ENCODE peak calls at places on chromosomes 11 and 22, in six cellular contexts. One of them, this sample, is unnamed.

GRCh38 chr22:28112548-28113043 is 193.5 kb upstream of the PITPNB start:
- DNase-seq in tibial artery: no peak
- DNase-seq in colonic mucosa: no peak
- DNase-seq in Panc1: no peak
- DNase-seq in psoas muscle: peak
- DNase-seq in brain microvascular endothelial cell: peak
- DNase-seq in this sample: no peak

GRCh38 chr11:64865286-64866172 is 12.9 kb downstream of the EHD1 start:
- DNase-seq in tibial artery: peak
- DNase-seq in colonic mucosa: no peak
- DNase-seq in Panc1: no peak
- DNase-seq in psoas muscle: no peak
- DNase-seq in brain microvascular endothelial cell: peak
- DNase-seq in this sample: no peak

GRCh38 chr11:131441398-131441797 is 71.0 kb downstream of the NTM start:
- DNase-seq in tibial artery: no peak
- DNase-seq in colonic mucosa: no peak
- DNase-seq in Panc1: no peak
- DNase-seq in psoas muscle: no peak
- DNase-seq in brain microvascular endothelial cell: no peak
- DNase-seq in this sample: no peak

GRCh38 chr22:49396817-49397216 is 430.9 kb downstream of the BRD1 start:
- DNase-seq in tibial artery: no peak
- DNase-seq in colonic mucosa: no peak
- DNase-seq in Panc1: no peak
- DNase-seq in psoas muscle: no peak
- DNase-seq in brain microvascular endothelial cell: peak
- DNase-seq in this sample: no peak

GRCh38 chr11:124198852-124199389 is 15.8 kb downstream of the OR10D3 start:
- DNase-seq in tibial artery: no peak
- DNase-seq in colonic mucosa: no peak
- DNase-seq in Panc1: no peak
- DNase-seq in psoas muscle: no peak
- DNase-seq in brain microvascular endothelial cell: no peak
- DNase-seq in this sample: no peak

GRCh38 chr11:15291885-15292284 is 177.2 kb downstream of the INSC start:
- DNase-seq in tibial artery: no peak
- DNase-seq in colonic mucosa: no peak
- DNase-seq in Panc1: no peak
- DNase-seq in psoas muscle: no peak
- DNase-seq in brain microvascular endothelial cell: no peak
- DNase-seq in this sample: no peak

GRCh38 chr11:64695548-64695947 is 27.4 kb downstream of the NRXN2 start:
- DNase-seq in tibial artery: no peak
- DNase-seq in colonic mucosa: no peak
- DNase-seq in Panc1: no peak
- DNase-seq in psoas muscle: no peak
- DNase-seq in brain microvascular endothelial cell: no peak
- DNase-seq in this sample: no peak

GRCh38 chr11:128517457-128518230 is 69.7 kb downstream of the ETS1 start:
- DNase-seq in tibial artery: no peak
- DNase-seq in colonic mucosa: no peak
- DNase-seq in Panc1: no peak
- DNase-seq in psoas muscle: no peak
- DNase-seq in brain microvascular endothelial cell: no peak
- DNase-seq in this sample: no peak

GRCh38 chr22:20440637-20441591 is 3.3 kb upstream of the SCARF2 start:
- DNase-seq in tibial artery: peak
- DNase-seq in colonic mucosa: no peak
- DNase-seq in Panc1: no peak
- DNase-seq in psoas muscle: peak
- DNase-seq in brain microvascular endothelial cell: no peak
- DNase-seq in this sample: no peak

GRCh38 chr11:96335389-96335788 is 7.6 kb downstream of the MAML2 start:
- DNase-seq in tibial artery: no peak
- DNase-seq in colonic mucosa: no peak
- DNase-seq in Panc1: no peak
- DNase-seq in psoas muscle: no peak
- DNase-seq in brain microvascular endothelial cell: no peak
- DNase-seq in this sample: no peak

DNA sequence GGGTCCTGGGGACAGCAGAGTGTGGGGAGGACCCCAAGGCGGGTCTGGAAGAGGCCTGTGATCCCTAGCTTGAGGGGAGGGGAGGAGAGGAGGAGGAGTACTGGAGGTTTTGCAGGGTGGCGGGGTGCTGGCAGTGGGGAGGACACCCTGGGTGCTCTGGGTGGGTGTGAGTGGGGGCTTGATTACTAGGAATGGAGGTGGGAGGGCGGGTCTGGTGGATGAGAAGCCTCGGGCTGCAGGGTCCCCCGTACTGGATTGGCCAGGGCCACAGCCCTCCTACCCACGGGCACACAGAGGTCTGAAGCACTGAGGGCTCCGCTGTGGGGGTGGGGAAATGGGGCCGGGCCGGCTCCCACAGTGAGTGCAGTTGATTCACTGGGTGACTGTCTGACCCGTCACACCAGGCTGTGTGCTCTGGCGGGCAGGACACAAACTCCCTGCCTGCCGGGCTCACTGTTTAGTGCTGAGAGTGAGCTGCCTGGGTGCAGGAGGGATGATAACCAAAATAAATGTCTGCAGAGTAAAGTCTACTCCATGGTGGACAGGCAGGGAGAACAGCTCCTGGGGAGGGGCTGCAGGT is 114.2 kb downstream of the CACNA1I start:
- DNase-seq in tibial artery: no peak
- DNase-seq in colonic mucosa: no peak
- DNase-seq in Panc1: no peak
- DNase-seq in psoas muscle: no peak
- DNase-seq in brain microvascular endothelial cell: no peak
- DNase-seq in this sample: no peak
- H3K27ac ChIP-seq in tibial artery: no peak
- H3K27ac ChIP-seq in colonic mucosa: no peak
- H3K27ac ChIP-seq in Panc1: no peak
- H3K27ac ChIP-seq in psoas muscle: no peak
- H3K27ac ChIP-seq in brain microvascular endothelial cell: no peak
- H3K27ac ChIP-seq in this sample: no peak

GRCh38 chr11:95147364-95147905 is 57.8 kb downstream of the ENDOD1 start:
- DNase-seq in tibial artery: no peak
- DNase-seq in colonic mucosa: no peak
- DNase-seq in Panc1: no peak
- DNase-seq in psoas muscle: no peak
- DNase-seq in brain microvascular endothelial cell: peak
- DNase-seq in this sample: peak

GRCh38 chr11:95150977-95151684 is 61.5 kb downstream of the ENDOD1 start:
- DNase-seq in tibial artery: peak
- DNase-seq in colonic mucosa: peak
- DNase-seq in Panc1: peak
- DNase-seq in psoas muscle: peak
- DNase-seq in brain microvascular endothelial cell: peak
- DNase-seq in this sample: peak

GRCh38 chr11:95148938-95149337 is 59.3 kb downstream of the ENDOD1 start:
- DNase-seq in tibial artery: no peak
- DNase-seq in colonic mucosa: no peak
- DNase-seq in Panc1: no peak
- DNase-seq in psoas muscle: no peak
- DNase-seq in brain microvascular endothelial cell: no peak
- DNase-seq in this sample: no peak

GRCh38 chr11:95149659-95150294 is 60.1 kb downstream of the ENDOD1 start:
- DNase-seq in tibial artery: no peak
- DNase-seq in colonic mucosa: peak
- DNase-seq in Panc1: no peak
- DNase-seq in psoas muscle: peak
- DNase-seq in brain microvascular endothelial cell: no peak
- DNase-seq in this sample: peak

GRCh38 chr11:95148421-95148820 is 58.8 kb downstream of the ENDOD1 start:
- DNase-seq in tibial artery: no peak
- DNase-seq in colonic mucosa: no peak
- DNase-seq in Panc1: no peak
- DNase-seq in psoas muscle: no peak
- DNase-seq in brain microvascular endothelial cell: no peak
- DNase-seq in this sample: no peak
- H3K27ac ChIP-seq in tibial artery: peak
- H3K27ac ChIP-seq in colonic mucosa: no peak
- H3K27ac ChIP-seq in Panc1: no peak
- H3K27ac ChIP-seq in psoas muscle: peak
- H3K27ac ChIP-seq in brain microvascular endothelial cell: peak
- H3K27ac ChIP-seq in this sample: peak

GRCh38 chr11:122155765-122156527 is 39.9 kb upstream of the BLID start:
- DNase-seq in tibial artery: no peak
- DNase-seq in colonic mucosa: no peak
- DNase-seq in Panc1: no peak
- DNase-seq in psoas muscle: no peak
- DNase-seq in brain microvascular endothelial cell: no peak
- DNase-seq in this sample: no peak

GRCh38 chr11:122150484-122151124 is 34.6 kb upstream of the BLID start:
- DNase-seq in tibial artery: no peak
- DNase-seq in colonic mucosa: no peak
- DNase-seq in Panc1: no peak
- DNase-seq in psoas muscle: no peak
- DNase-seq in brain microvascular endothelial cell: no peak
- DNase-seq in this sample: no peak

GRCh38 chr11:122155001-122155400 is 39.0 kb upstream of the BLID start:
- DNase-seq in tibial artery: no peak
- DNase-seq in colonic mucosa: no peak
- DNase-seq in Panc1: no peak
- DNase-seq in psoas muscle: no peak
- DNase-seq in brain microvascular endothelial cell: no peak
- DNase-seq in this sample: no peak

GRCh38 chr11:122154227-122154626 is 38.2 kb upstream of the BLID start:
- DNase-seq in tibial artery: no peak
- DNase-seq in colonic mucosa: no peak
- DNase-seq in Panc1: no peak
- DNase-seq in psoas muscle: no peak
- DNase-seq in brain microvascular endothelial cell: no peak
- DNase-seq in this sample: no peak

GRCh38 chr11:122153746-122154145 is 37.7 kb upstream of the BLID start:
- DNase-seq in tibial artery: no peak
- DNase-seq in colonic mucosa: no peak
- DNase-seq in Panc1: no peak
- DNase-seq in psoas muscle: no peak
- DNase-seq in brain microvascular endothelial cell: no peak
- DNase-seq in this sample: no peak
- H3K27ac ChIP-seq in tibial artery: peak
- H3K27ac ChIP-seq in colonic mucosa: no peak
- H3K27ac ChIP-seq in Panc1: peak
- H3K27ac ChIP-seq in psoas muscle: no peak
- H3K27ac ChIP-seq in brain microvascular endothelial cell: no peak
- H3K27ac ChIP-seq in this sample: no peak

GRCh38 chr11:126459691-126460404 is 104.4 kb downstream of the ST3GAL4 start:
- DNase-seq in tibial artery: no peak
- DNase-seq in colonic mucosa: no peak
- DNase-seq in Panc1: no peak
- DNase-seq in psoas muscle: no peak
- DNase-seq in brain microvascular endothelial cell: no peak
- DNase-seq in this sample: no peak

GRCh38 chr11:126461096-126461440 is 105.6 kb downstream of the ST3GAL4 start:
- DNase-seq in tibial artery: no peak
- DNase-seq in colonic mucosa: no peak
- DNase-seq in Panc1: no peak
- DNase-seq in psoas muscle: no peak
- DNase-seq in brain microvascular endothelial cell: no peak
- DNase-seq in this sample: no peak

GRCh38 chr11:126462422-126462821 is 106.9 kb downstream of the ST3GAL4 start:
- DNase-seq in tibial artery: no peak
- DNase-seq in colonic mucosa: no peak
- DNase-seq in Panc1: no peak
- DNase-seq in psoas muscle: no peak
- DNase-seq in brain microvascular endothelial cell: no peak
- DNase-seq in this sample: no peak

GRCh38 chr11:126461996-126462395 is 106.5 kb downstream of the ST3GAL4 start:
- DNase-seq in tibial artery: no peak
- DNase-seq in colonic mucosa: no peak
- DNase-seq in Panc1: no peak
- DNase-seq in psoas muscle: no peak
- DNase-seq in brain microvascular endothelial cell: no peak
- DNase-seq in this sample: no peak

GRCh38 chr11:126460417-126461095 is 105.1 kb downstream of the ST3GAL4 start:
- DNase-seq in tibial artery: no peak
- DNase-seq in colonic mucosa: no peak
- DNase-seq in Panc1: no peak
- DNase-seq in psoas muscle: no peak
- DNase-seq in brain microvascular endothelial cell: no peak
- DNase-seq in this sample: no peak
- H3K27ac ChIP-seq in tibial artery: no peak
- H3K27ac ChIP-seq in colonic mucosa: no peak
- H3K27ac ChIP-seq in Panc1: no peak
- H3K27ac ChIP-seq in psoas muscle: no peak
- H3K27ac ChIP-seq in brain microvascular endothelial cell: no peak
- H3K27ac ChIP-seq in this sample: no peak

GRCh38 chr22:41367039-41367679 is 14.6 kb upstream of the TEF start:
- DNase-seq in tibial artery: peak
- DNase-seq in colonic mucosa: peak
- DNase-seq in Panc1: no peak
- DNase-seq in psoas muscle: peak
- DNase-seq in brain microvascular endothelial cell: peak
- DNase-seq in this sample: peak

GRCh38 chr22:41367680-41368542 is 13.8 kb upstream of the TEF start:
- DNase-seq in tibial artery: peak
- DNase-seq in colonic mucosa: peak
- DNase-seq in Panc1: no peak
- DNase-seq in psoas muscle: no peak
- DNase-seq in brain microvascular endothelial cell: no peak
- DNase-seq in this sample: no peak

GRCh38 chr22:41369089-41369745 is 12.5 kb upstream of the TEF start:
- DNase-seq in tibial artery: no peak
- DNase-seq in colonic mucosa: no peak
- DNase-seq in Panc1: no peak
- DNase-seq in psoas muscle: peak
- DNase-seq in brain microvascular endothelial cell: no peak
- DNase-seq in this sample: no peak

GRCh38 chr22:41369837-41370236 is 11.9 kb upstream of the TEF start:
- DNase-seq in tibial artery: no peak
- DNase-seq in colonic mucosa: no peak
- DNase-seq in Panc1: no peak
- DNase-seq in psoas muscle: no peak
- DNase-seq in brain microvascular endothelial cell: no peak
- DNase-seq in this sample: no peak

GRCh38 chr22:41368543-41368817 is 13.3 kb upstream of the TEF start:
- DNase-seq in tibial artery: no peak
- DNase-seq in colonic mucosa: no peak
- DNase-seq in Panc1: no peak
- DNase-seq in psoas muscle: no peak
- DNase-seq in brain microvascular endothelial cell: no peak
- DNase-seq in this sample: no peak
- H3K27ac ChIP-seq in tibial artery: peak
- H3K27ac ChIP-seq in colonic mucosa: no peak
- H3K27ac ChIP-seq in Panc1: no peak
- H3K27ac ChIP-seq in psoas muscle: peak
- H3K27ac ChIP-seq in brain microvascular endothelial cell: no peak
- H3K27ac ChIP-seq in this sample: no peak